ENCODE peak calls at places on chromosomes 7 and 10, in six cellular contexts. One of them, this sample, is unnamed.

GRCh38 chr10:7634142-7634894 is 32.4 kb downstream of the ITIH5 start:
- DNase-seq in lower lobe of right lung: no peak
- DNase-seq in A549: no peak
- DNase-seq in A172: no peak
- DNase-seq in coronary artery: no peak
- DNase-seq in activated naive CD4-positive, alpha-beta T cell treated with anti-CD3 and anti-CD28 coated beads, Interleukin-2, amount 10 ng/mL, durations not matched to agents 7 days and 5 days: no peak
- DNase-seq in this sample: no peak

GRCh38 chr7:135690566-135690965 is 28.3 kb downstream of the STMP1 start:
- DNase-seq in lower lobe of right lung: no peak
- DNase-seq in A549: no peak
- DNase-seq in A172: peak
- DNase-seq in coronary artery: no peak
- DNase-seq in activated naive CD4-positive, alpha-beta T cell treated with anti-CD3 and anti-CD28 coated beads, Interleukin-2, amount 10 ng/mL, durations not matched to agents 7 days and 5 days: no peak
- DNase-seq in this sample: no peak

GRCh38 chr10:84933402-84933801 is 605.0 kb downstream of the CCSER2 start:
- DNase-seq in lower lobe of right lung: no peak
- DNase-seq in A549: no peak
- DNase-seq in A172: no peak
- DNase-seq in coronary artery: no peak
- DNase-seq in activated naive CD4-positive, alpha-beta T cell treated with anti-CD3 and anti-CD28 coated beads, Interleukin-2, amount 10 ng/mL, durations not matched to agents 7 days and 5 days: no peak
- DNase-seq in this sample: no peak

GRCh38 chr7:139112316-139112715 is 2.8 kb upstream of the ZC3HAV1 start:
- DNase-seq in lower lobe of right lung: no peak
- DNase-seq in A549: no peak
- DNase-seq in A172: no peak
- DNase-seq in coronary artery: no peak
- DNase-seq in activated naive CD4-positive, alpha-beta T cell treated with anti-CD3 and anti-CD28 coated beads, Interleukin-2, amount 10 ng/mL, durations not matched to agents 7 days and 5 days: no peak
- DNase-seq in this sample: no peak

GRCh38 chr10:131186547-131187253 is 124.8 kb downstream of the TCERG1L start:
- DNase-seq in lower lobe of right lung: no peak
- DNase-seq in A549: no peak
- DNase-seq in A172: no peak
- DNase-seq in coronary artery: peak
- DNase-seq in activated naive CD4-positive, alpha-beta T cell treated with anti-CD3 and anti-CD28 coated beads, Interleukin-2, amount 10 ng/mL, durations not matched to agents 7 days and 5 days: no peak
- DNase-seq in this sample: no peak

GRCh38 chr7:73991522-73992103 is 36.4 kb upstream of the ELN start:
- DNase-seq in lower lobe of right lung: no peak
- DNase-seq in A549: no peak
- DNase-seq in A172: peak
- DNase-seq in coronary artery: no peak
- DNase-seq in activated naive CD4-positive, alpha-beta T cell treated with anti-CD3 and anti-CD28 coated beads, Interleukin-2, amount 10 ng/mL, durations not matched to agents 7 days and 5 days: no peak
- DNase-seq in this sample: no peak

GRCh38 chr10:50653142-50653541 is 29.4 kb upstream of the SGMS1 start:
- DNase-seq in lower lobe of right lung: no peak
- DNase-seq in A549: no peak
- DNase-seq in A172: peak
- DNase-seq in coronary artery: no peak
- DNase-seq in activated naive CD4-positive, alpha-beta T cell treated with anti-CD3 and anti-CD28 coated beads, Interleukin-2, amount 10 ng/mL, durations not matched to agents 7 days and 5 days: peak
- DNase-seq in this sample: no peak

GRCh38 chr7:754531-755420 is 27.7 kb upstream of the PRKAR1B start:
- DNase-seq in lower lobe of right lung: peak
- DNase-seq in A549: no peak
- DNase-seq in A172: no peak
- DNase-seq in coronary artery: no peak
- DNase-seq in activated naive CD4-positive, alpha-beta T cell treated with anti-CD3 and anti-CD28 coated beads, Interleukin-2, amount 10 ng/mL, durations not matched to agents 7 days and 5 days: no peak
- DNase-seq in this sample: peak

GRCh38 chr7:156607332-156608175 is 33.0 kb upstream of the RNF32 start:
- DNase-seq in lower lobe of right lung: no peak
- DNase-seq in A549: no peak
- DNase-seq in A172: no peak
- DNase-seq in coronary artery: no peak
- DNase-seq in activated naive CD4-positive, alpha-beta T cell treated with anti-CD3 and anti-CD28 coated beads, Interleukin-2, amount 10 ng/mL, durations not matched to agents 7 days and 5 days: no peak
- DNase-seq in this sample: peak

GRCh38 chr7:1466524-1467271 is 7.4 kb upstream of the MICALL2 start:
- DNase-seq in lower lobe of right lung: peak
- DNase-seq in A549: peak
- DNase-seq in A172: peak
- DNase-seq in coronary artery: peak
- DNase-seq in activated naive CD4-positive, alpha-beta T cell treated with anti-CD3 and anti-CD28 coated beads, Interleukin-2, amount 10 ng/mL, durations not matched to agents 7 days and 5 days: no peak
- DNase-seq in this sample: peak

GRCh38 chr7:102264367-102264891 is 22.2 kb upstream of the SH2B2 start:
- DNase-seq in lower lobe of right lung: no peak
- DNase-seq in A549: no peak
- DNase-seq in A172: no peak
- DNase-seq in coronary artery: no peak
- DNase-seq in activated naive CD4-positive, alpha-beta T cell treated with anti-CD3 and anti-CD28 coated beads, Interleukin-2, amount 10 ng/mL, durations not matched to agents 7 days and 5 days: no peak
- DNase-seq in this sample: no peak

GRCh38 chr7:146366938-146367337 is 250.3 kb downstream of the CNTNAP2 start:
- DNase-seq in lower lobe of right lung: no peak
- DNase-seq in A549: no peak
- DNase-seq in A172: peak
- DNase-seq in coronary artery: no peak
- DNase-seq in activated naive CD4-positive, alpha-beta T cell treated with anti-CD3 and anti-CD28 coated beads, Interleukin-2, amount 10 ng/mL, durations not matched to agents 7 days and 5 days: no peak
- DNase-seq in this sample: no peak

GRCh38 chr10:73589538-73590126 is 1.5 kb downstream of the USP54 start:
- DNase-seq in lower lobe of right lung: no peak
- DNase-seq in A549: no peak
- DNase-seq in A172: peak
- DNase-seq in coronary artery: no peak
- DNase-seq in activated naive CD4-positive, alpha-beta T cell treated with anti-CD3 and anti-CD28 coated beads, Interleukin-2, amount 10 ng/mL, durations not matched to agents 7 days and 5 days: no peak
- DNase-seq in this sample: no peak

GRCh38 chr10:36271631-36272340 is 629.7 kb upstream of the FZD8 start:
- DNase-seq in lower lobe of right lung: no peak
- DNase-seq in A549: no peak
- DNase-seq in A172: no peak
- DNase-seq in coronary artery: no peak
- DNase-seq in activated naive CD4-positive, alpha-beta T cell treated with anti-CD3 and anti-CD28 coated beads, Interleukin-2, amount 10 ng/mL, durations not matched to agents 7 days and 5 days: no peak
- DNase-seq in this sample: no peak

GRCh38 chr10:44009891-44010290 is 361.2 kb upstream of the ZNF32 start:
- DNase-seq in lower lobe of right lung: no peak
- DNase-seq in A549: no peak
- DNase-seq in A172: no peak
- DNase-seq in coronary artery: no peak
- DNase-seq in activated naive CD4-positive, alpha-beta T cell treated with anti-CD3 and anti-CD28 coated beads, Interleukin-2, amount 10 ng/mL, durations not matched to agents 7 days and 5 days: no peak
- DNase-seq in this sample: no peak

GRCh38 chr10:52004342-52004949 is 305.1 kb upstream of the CSTF2T start:
- DNase-seq in lower lobe of right lung: no peak
- DNase-seq in A549: peak
- DNase-seq in A172: peak
- DNase-seq in coronary artery: no peak
- DNase-seq in activated naive CD4-positive, alpha-beta T cell treated with anti-CD3 and anti-CD28 coated beads, Interleukin-2, amount 10 ng/mL, durations not matched to agents 7 days and 5 days: no peak
- DNase-seq in this sample: no peak

GRCh38 chr7:25196132-25196896 is 32.0 kb downstream of the NPVF start:
- DNase-seq in lower lobe of right lung: no peak
- DNase-seq in A549: no peak
- DNase-seq in A172: no peak
- DNase-seq in coronary artery: no peak
- DNase-seq in activated naive CD4-positive, alpha-beta T cell treated with anti-CD3 and anti-CD28 coated beads, Interleukin-2, amount 10 ng/mL, durations not matched to agents 7 days and 5 days: no peak
- DNase-seq in this sample: no peak

GRCh38 chr7:30162622-30163124 is 27.9 kb downstream of the MTURN start:
- DNase-seq in lower lobe of right lung: no peak
- DNase-seq in A549: peak
- DNase-seq in A172: peak
- DNase-seq in coronary artery: no peak
- DNase-seq in activated naive CD4-positive, alpha-beta T cell treated with anti-CD3 and anti-CD28 coated beads, Interleukin-2, amount 10 ng/mL, durations not matched to agents 7 days and 5 days: no peak
- DNase-seq in this sample: no peak

GRCh38 chr10:35375091-35375765 is 38.9 kb downstream of the CCNY start:
- DNase-seq in lower lobe of right lung: no peak
- DNase-seq in A549: no peak
- DNase-seq in A172: no peak
- DNase-seq in coronary artery: no peak
- DNase-seq in activated naive CD4-positive, alpha-beta T cell treated with anti-CD3 and anti-CD28 coated beads, Interleukin-2, amount 10 ng/mL, durations not matched to agents 7 days and 5 days: no peak
- DNase-seq in this sample: no peak

GRCh38 chr10:91708174-91708861 is 75.4 kb upstream of the PPP1R3C start:
- DNase-seq in lower lobe of right lung: no peak
- DNase-seq in A549: no peak
- DNase-seq in A172: no peak
- DNase-seq in coronary artery: no peak
- DNase-seq in activated naive CD4-positive, alpha-beta T cell treated with anti-CD3 and anti-CD28 coated beads, Interleukin-2, amount 10 ng/mL, durations not matched to agents 7 days and 5 days: no peak
- DNase-seq in this sample: no peak

GRCh38 chr7:73647725-73648592 is 19.7 kb upstream of the VPS37D start:
- DNase-seq in lower lobe of right lung: no peak
- DNase-seq in A549: peak
- DNase-seq in A172: no peak
- DNase-seq in coronary artery: no peak
- DNase-seq in activated naive CD4-positive, alpha-beta T cell treated with anti-CD3 and anti-CD28 coated beads, Interleukin-2, amount 10 ng/mL, durations not matched to agents 7 days and 5 days: peak
- DNase-seq in this sample: peak

GRCh38 chr7:86929293-86930109 is 130.0 kb downstream of the ELAPOR2 start:
- DNase-seq in lower lobe of right lung: no peak
- DNase-seq in A549: no peak
- DNase-seq in A172: no peak
- DNase-seq in coronary artery: no peak
- DNase-seq in activated naive CD4-positive, alpha-beta T cell treated with anti-CD3 and anti-CD28 coated beads, Interleukin-2, amount 10 ng/mL, durations not matched to agents 7 days and 5 days: no peak
- DNase-seq in this sample: no peak

GRCh38 chr7:24477807-24478655 is 95.2 kb upstream of the PALS2 start:
- DNase-seq in lower lobe of right lung: no peak
- DNase-seq in A549: peak
- DNase-seq in A172: peak
- DNase-seq in coronary artery: no peak
- DNase-seq in activated naive CD4-positive, alpha-beta T cell treated with anti-CD3 and anti-CD28 coated beads, Interleukin-2, amount 10 ng/mL, durations not matched to agents 7 days and 5 days: no peak
- DNase-seq in this sample: no peak

GRCh38 chr10:95289921-95290421 is 832 bp downstream of the PDLIM1 start:
- DNase-seq in lower lobe of right lung: no peak
- DNase-seq in A549: peak
- DNase-seq in A172: no peak
- DNase-seq in coronary artery: no peak
- DNase-seq in activated naive CD4-positive, alpha-beta T cell treated with anti-CD3 and anti-CD28 coated beads, Interleukin-2, amount 10 ng/mL, durations not matched to agents 7 days and 5 days: no peak
- DNase-seq in this sample: no peak

GRCh38 chr7:99855236-99855635 is 21.6 kb downstream of the OR2AE1 start:
- DNase-seq in lower lobe of right lung: no peak
- DNase-seq in A549: no peak
- DNase-seq in A172: no peak
- DNase-seq in coronary artery: no peak
- DNase-seq in activated naive CD4-positive, alpha-beta T cell treated with anti-CD3 and anti-CD28 coated beads, Interleukin-2, amount 10 ng/mL, durations not matched to agents 7 days and 5 days: no peak
- DNase-seq in this sample: no peak

GRCh38 chr10:96334888-96335526 is 23.8 kb downstream of the OPALIN start:
- DNase-seq in lower lobe of right lung: no peak
- DNase-seq in A549: peak
- DNase-seq in A172: peak
- DNase-seq in coronary artery: no peak
- DNase-seq in activated naive CD4-positive, alpha-beta T cell treated with anti-CD3 and anti-CD28 coated beads, Interleukin-2, amount 10 ng/mL, durations not matched to agents 7 days and 5 days: no peak
- DNase-seq in this sample: no peak

GRCh38 chr10:16915308-16915707 is 98.1 kb upstream of the RSU1 start:
- DNase-seq in lower lobe of right lung: no peak
- DNase-seq in A549: no peak
- DNase-seq in A172: peak
- DNase-seq in coronary artery: no peak
- DNase-seq in activated naive CD4-positive, alpha-beta T cell treated with anti-CD3 and anti-CD28 coated beads, Interleukin-2, amount 10 ng/mL, durations not matched to agents 7 days and 5 days: no peak
- DNase-seq in this sample: no peak

GRCh38 chr7:110835209-110835608 is 255.7 kb upstream of the LRRN3 start:
- DNase-seq in lower lobe of right lung: no peak
- DNase-seq in A549: no peak
- DNase-seq in A172: no peak
- DNase-seq in coronary artery: no peak
- DNase-seq in activated naive CD4-positive, alpha-beta T cell treated with anti-CD3 and anti-CD28 coated beads, Interleukin-2, amount 10 ng/mL, durations not matched to agents 7 days and 5 days: no peak
- DNase-seq in this sample: no peak

GRCh38 chr7:148253629-148254028 is 336.9 kb upstream of the C7orf33 start:
- DNase-seq in lower lobe of right lung: no peak
- DNase-seq in A549: no peak
- DNase-seq in A172: no peak
- DNase-seq in coronary artery: no peak
- DNase-seq in activated naive CD4-positive, alpha-beta T cell treated with anti-CD3 and anti-CD28 coated beads, Interleukin-2, amount 10 ng/mL, durations not matched to agents 7 days and 5 days: no peak
- DNase-seq in this sample: no peak

GRCh38 chr10:71770789-71771188 is 2.5 kb downstream of the VSIR start:
- DNase-seq in lower lobe of right lung: peak
- DNase-seq in A549: no peak
- DNase-seq in A172: no peak
- DNase-seq in coronary artery: no peak
- DNase-seq in activated naive CD4-positive, alpha-beta T cell treated with anti-CD3 and anti-CD28 coated beads, Interleukin-2, amount 10 ng/mL, durations not matched to agents 7 days and 5 days: no peak
- DNase-seq in this sample: no peak

GRCh38 chr10:113273877-113274829 is 278.7 kb upstream of the HABP2 start:
- DNase-seq in lower lobe of right lung: no peak
- DNase-seq in A549: no peak
- DNase-seq in A172: no peak
- DNase-seq in coronary artery: no peak
- DNase-seq in activated naive CD4-positive, alpha-beta T cell treated with anti-CD3 and anti-CD28 coated beads, Interleukin-2, amount 10 ng/mL, durations not matched to agents 7 days and 5 days: no peak
- DNase-seq in this sample: no peak

GRCh38 chr7:50560865-50561351 is 4.3 kb downstream of the DDC start:
- DNase-seq in lower lobe of right lung: no peak
- DNase-seq in A549: no peak
- DNase-seq in A172: no peak
- DNase-seq in coronary artery: no peak
- DNase-seq in activated naive CD4-positive, alpha-beta T cell treated with anti-CD3 and anti-CD28 coated beads, Interleukin-2, amount 10 ng/mL, durations not matched to agents 7 days and 5 days: no peak
- DNase-seq in this sample: peak

GRCh38 chr7:99254390-99254789 is 18.2 kb upstream of the MYH16 start:
- DNase-seq in lower lobe of right lung: no peak
- DNase-seq in A549: no peak
- DNase-seq in A172: no peak
- DNase-seq in coronary artery: no peak
- DNase-seq in activated naive CD4-positive, alpha-beta T cell treated with anti-CD3 and anti-CD28 coated beads, Interleukin-2, amount 10 ng/mL, durations not matched to agents 7 days and 5 days: no peak
- DNase-seq in this sample: no peak

GRCh38 chr7:5494683-5495561 is 71.3 kb upstream of the TNRC18 start:
- DNase-seq in lower lobe of right lung: peak
- DNase-seq in A549: peak
- DNase-seq in A172: peak
- DNase-seq in coronary artery: no peak
- DNase-seq in activated naive CD4-positive, alpha-beta T cell treated with anti-CD3 and anti-CD28 coated beads, Interleukin-2, amount 10 ng/mL, durations not matched to agents 7 days and 5 days: peak
- DNase-seq in this sample: peak

GRCh38 chr7:9231683-9232082 is 798.3 kb downstream of the NXPH1 start:
- DNase-seq in lower lobe of right lung: no peak
- DNase-seq in A549: no peak
- DNase-seq in A172: no peak
- DNase-seq in coronary artery: no peak
- DNase-seq in activated naive CD4-positive, alpha-beta T cell treated with anti-CD3 and anti-CD28 coated beads, Interleukin-2, amount 10 ng/mL, durations not matched to agents 7 days and 5 days: no peak
- DNase-seq in this sample: no peak

GRCh38 chr10:102397222-102398171 is 2.0 kb downstream of the NFKB2 start:
- DNase-seq in lower lobe of right lung: no peak
- DNase-seq in A549: no peak
- DNase-seq in A172: no peak
- DNase-seq in coronary artery: no peak
- DNase-seq in activated naive CD4-positive, alpha-beta T cell treated with anti-CD3 and anti-CD28 coated beads, Interleukin-2, amount 10 ng/mL, durations not matched to agents 7 days and 5 days: no peak
- DNase-seq in this sample: no peak

This sample was measured in right lobe of liver.